ENCODE peak calls at places on chromosomes 2 and 18, in seven cellular contexts. W is HCT116, J is thyroid gland, S is lower lobe of right lung, B is left ventricle myocardium inferior, V is adrenal gland, T is GM12878. G is an unnamed sample.
A peak's percentile ranks its signal among the peaks of the same experiment; 100 is the strongest.

GRCh38 chr2:174606336-174606735 is 8.7 kb upstream of the WIPF1 start:
- DNase-seq in W (no peak), J (peak; percentile 33), S (no peak), B (no peak), V (no peak), T (no peak), G (peak; percentile 64)

GRCh38 chr2:9594361-9595063 is 36.3 kb downstream of the YWHAQ start:
- DNase-seq in W (peak; percentile 59), J (peak; percentile 56), S (no peak), B (no peak), V (peak; percentile 44), T (no peak), G (no peak)

GRCh38 chr2:197159681-197160211 is 150.8 kb downstream of the ANKRD44 start:
- DNase-seq in W (peak; percentile 50), J (no peak), S (no peak), B (no peak), V (peak; percentile 44), T (no peak), G (peak; percentile 83)

GRCh38 chr18:51666717-51667320 is 469.3 kb upstream of the MEX3C start:
- DNase-seq in W (no peak), J (peak; percentile 30), S (no peak), B (peak; percentile 20), V (peak; percentile 43), T (no peak), G (no peak)

GRCh38 chr2:130823886-130824491 is 12.7 kb upstream of the ARHGEF4 start:
- DNase-seq in W (no peak), J (peak; percentile 25), S (no peak), B (no peak), V (no peak), T (peak; percentile 51), G (no peak)

GRCh38 chr18:21129586-21130216 is 18.1 kb upstream of the ROCK1 start:
- DNase-seq in W (no peak), J (no peak), S (no peak), B (no peak), V (no peak), T (no peak), G (no peak)

GRCh38 chr2:119126650-119127049 is 31.9 kb downstream of the C1QL2 start:
- DNase-seq in W (peak; percentile 43), J (no peak), S (peak; percentile 66), B (peak; percentile 24), V (peak; percentile 31), T (no peak), G (peak; percentile 7)

GRCh38 chr2:239506101-239506808 is 105.4 kb upstream of the HDAC4 start:
- DNase-seq in W (no peak), J (no peak), S (peak; percentile 28), B (no peak), V (no peak), T (no peak), G (no peak)

GRCh38 chr2:12006841-12007240 is 260.4 kb downstream of the LPIN1 start:
- DNase-seq in W (no peak), J (no peak), S (no peak), B (no peak), V (no peak), T (no peak), G (no peak)

GRCh38 chr2:24015562-24016375 is 5.9 kb downstream of the MFSD2B start:
- DNase-seq in W (no peak), J (no peak), S (no peak), B (no peak), V (no peak), T (no peak), G (no peak)

GRCh38 chr2:3222636-3223035 is 155.0 kb downstream of the EIPR1 start:
- DNase-seq in W (no peak), J (no peak), S (no peak), B (no peak), V (no peak), T (peak; percentile 31), G (peak; percentile 73)

GRCh38 chr2:151525872-151526271 is 116.2 kb downstream of the RIF1 start:
- DNase-seq in W (no peak), J (peak; percentile 88), S (no peak), B (no peak), V (no peak), T (no peak), G (no peak)

GRCh38 chr2:164625378-164625971 is 4.2 kb upstream of the GRB14 start:
- DNase-seq in W (no peak), J (no peak), S (no peak), B (no peak), V (no peak), T (no peak), G (no peak)

GRCh38 chr2:58035352-58035751 is 11.3 kb upstream of the VRK2 start:
- DNase-seq in W (no peak), J (no peak), S (no peak), B (no peak), V (no peak), T (no peak), G (no peak)

GRCh38 chr2:185279999-185280398 is 458.6 kb upstream of the FSIP2 start:
- DNase-seq in W (no peak), J (no peak), S (no peak), B (no peak), V (no peak), T (no peak), G (no peak)

GRCh38 chr2:38115216-38116012 is 39.5 kb upstream of the CYP1B1 start:
- DNase-seq in W (peak; percentile 59), J (peak; percentile 85), S (peak; percentile 85), B (peak; percentile 84), V (peak; percentile 87), T (peak; percentile 55), G (peak; percentile 58)

GRCh38 chr18:12338382-12338781 is 30.3 kb downstream of the TUBB6 start:
- DNase-seq in W (no peak), J (no peak), S (no peak), B (no peak), V (no peak), T (no peak), G (no peak)

GRCh38 chr2:29066271-29066860 is 8.0 kb downstream of the PCARE start:
- DNase-seq in W (no peak), J (peak; percentile 31), S (no peak), B (no peak), V (no peak), T (no peak), G (no peak)

GRCh38 chr2:71156531-71156930 is 26.1 kb downstream of the MPHOSPH10 start:
- DNase-seq in W (no peak), J (no peak), S (no peak), B (no peak), V (no peak), T (no peak), G (no peak)

GRCh38 chr2:134774786-134775641 is 56.2 kb upstream of the TMEM163 start:
- DNase-seq in W (peak; percentile 15), J (no peak), S (no peak), B (no peak), V (no peak), T (no peak), G (no peak)

GRCh38 chr2:202084265-202084664 is 11.2 kb downstream of the KIAA2012 start:
- DNase-seq in W (no peak), J (no peak), S (no peak), B (no peak), V (no peak), T (no peak), G (no peak)

GRCh38 chr2:236831698-236832097 is 254.0 kb upstream of the COPS8 start:
- DNase-seq in W (no peak), J (no peak), S (no peak), B (no peak), V (no peak), T (no peak), G (no peak)

GRCh38 chr2:236178921-236179652 is 10.9 kb upstream of the GBX2 start:
- DNase-seq in W (no peak), J (no peak), S (no peak), B (no peak), V (no peak), T (no peak), G (no peak)

GRCh38 chr18:22182884-22183610 is 13.7 kb downstream of the GATA6 start:
- DNase-seq in W (no peak), J (no peak), S (no peak), B (no peak), V (no peak), T (no peak), G (no peak)

GRCh38 chr2:159489476-159489875 is 126.9 kb downstream of the BAZ2B start:
- DNase-seq in W (no peak), J (no peak), S (no peak), B (no peak), V (no peak), T (no peak), G (no peak)

GRCh38 chr2:202628646-202629213 is 6.0 kb upstream of the FAM117B start:
- DNase-seq in W (no peak), J (no peak), S (no peak), B (no peak), V (no peak), T (no peak), G (no peak)

GRCh38 chr2:65369980-65370379 is 62.4 kb downstream of the SPRED2 start:
- DNase-seq in W (no peak), J (no peak), S (no peak), B (no peak), V (no peak), T (no peak), G (no peak)
- H3K4me1 ChIP-seq in W (peaks cover 49% of the 10 kb centered on the region), J (peaks cover 15% of the 10 kb centered on the region), S (peaks cover 85% of the 10 kb centered on the region), B (peaks cover 88% of the 10 kb centered on the region), V (peaks cover 29% of the 10 kb centered on the region), T (peaks cover 45% of the 10 kb centered on the region), G (peaks cover 6% of the 10 kb centered on the region)

GRCh38 chr2:116877274-116877673 is 937.2 kb upstream of the DDX18 start:
- DNase-seq in W (no peak), J (no peak), S (no peak), B (no peak), V (no peak), T (no peak), G (no peak)

GRCh38 chr2:116879646-116880045 is 934.8 kb upstream of the DDX18 start:
- DNase-seq in W (no peak), J (no peak), S (no peak), B (no peak), V (no peak), T (no peak), G (no peak)

GRCh38 chr2:116877944-116878343 is 936.5 kb upstream of the DDX18 start:
- DNase-seq in W (no peak), J (no peak), S (no peak), B (no peak), V (no peak), T (no peak), G (no peak)

GRCh38 chr2:116874021-116874420 is 940.5 kb upstream of the DDX18 start:
- DNase-seq in W (no peak), J (no peak), S (no peak), B (no peak), V (no peak), T (no peak), G (no peak)
- H3K4me3 ChIP-seq in W (no peak overlapping the region), J (no peak overlapping the region), S (no peak overlapping the region), B (no peak overlapping the region), V (no peak overlapping the region), T (no peak overlapping the region), G (no peak overlapping the region)

DNA sequence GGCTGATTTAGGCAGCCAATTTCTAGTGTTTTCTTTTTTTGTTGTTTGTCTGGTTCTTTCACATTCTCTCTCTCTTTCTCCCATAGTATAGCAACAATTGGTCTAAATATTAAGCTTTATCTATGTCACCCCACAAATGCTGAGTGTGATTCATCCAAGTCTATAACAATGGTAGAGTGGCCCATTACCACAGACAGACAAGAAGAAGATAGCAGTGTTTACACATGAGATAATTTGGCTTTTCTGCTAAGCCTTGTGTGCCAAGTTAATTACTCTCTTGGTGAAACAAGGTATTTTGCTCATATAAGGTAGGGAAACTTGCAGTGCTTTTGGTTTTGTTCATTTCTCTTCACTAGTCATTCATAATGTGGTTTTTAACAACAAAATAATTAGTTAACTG is 166.5 kb downstream of the SLC8A1 start:
- DNase-seq in W (no peak), J (no peak), S (no peak), B (no peak), V (no peak), T (no peak), G (no peak)
- H3K27ac ChIP-seq in W (no peak overlapping the region), J (no peak overlapping the region), S (no peak overlapping the region), B (peak overlapping the region; percentile 27), V (no peak overlapping the region), T (no peak overlapping the region), G (no peak overlapping the region)

GRCh38 chr2:101763496-101764333 is 66.2 kb downstream of the MAP4K4 start:
- DNase-seq in W (no peak), J (no peak), S (no peak), B (no peak), V (no peak), T (no peak), G (no peak)
- H3K4me1 ChIP-seq in W (peaks cover 3% of the 10 kb centered on the region), J (peaks cover 18% of the 10 kb centered on the region), S (peaks cover 66% of the 10 kb centered on the region), B (peaks cover 84% of the 10 kb centered on the region), V (peaks cover 52% of the 10 kb centered on the region), T (no peaks in the 10 kb centered on the region), G (peaks cover 72% of the 10 kb centered on the region)